ENCODE peak calls at places on chromosomes 1 and 21, in nine cellular contexts. U is MM.1S, N is PC-3, T is hepatocyte, K is PC-9, G is HCT116, W is OCI-LY7, J is SK-N-SH, V is GM23248. M is an unnamed sample.
A peak's percentile ranks its signal among the peaks of the same experiment; 100 is the strongest.

GRCh38 chr1:23481904-23482303 is 2.1 kb downstream of the ASAP3 start:
- DNase-seq in N (no peak), V (no peak), W (no peak), T (no peak), U (no peak), G (no peak), J (no peak), K (no peak), M (peak; percentile 23)

GRCh38 chr1:10639301-10640078 is 157.0 kb downstream of the CASZ1 start:
- DNase-seq in U (no peak), V (no peak), G (no peak), T (no peak), N (no peak), J (peak; percentile 60), K (no peak), W (no peak), M (no peak)

GRCh38 chr1:243525085-243525487 is 269.2 kb downstream of the SDCCAG8 start:
- DNase-seq in V (peak; percentile 85), G (no peak), T (no peak), W (no peak), N (peak; percentile 88), J (no peak), U (no peak), K (no peak), M (no peak)

GRCh38 chr1:67683736-67684525 is 1.1 kb upstream of the GADD45A start:
- DNase-seq in J (no peak), K (peak; percentile 61), U (no peak), G (no peak), T (no peak), W (no peak), V (peak; percentile 76), N (peak; percentile 78), M (no peak)

GRCh38 chr1:226688056-226688748 is 50.9 kb downstream of the ITPKB start:
- DNase-seq in W (peak; percentile 52), J (no peak), U (no peak), G (no peak), N (no peak), T (no peak), V (no peak), K (no peak), M (peak; percentile 89)

GRCh38 chr1:240801445-240801844 is 189.5 kb upstream of the GREM2 start:
- DNase-seq in K (no peak), U (no peak), G (no peak), N (peak; percentile 67), V (peak; percentile 29), T (no peak), J (no peak), W (no peak), M (no peak)

GRCh38 chr21:44585892-44586291 is 5.5 kb upstream of the KRTAP10-5 start:
- DNase-seq in T (no peak), J (no peak), N (no peak), U (no peak), W (no peak), V (no peak), G (no peak), K (no peak), M (no peak)

GRCh38 chr1:66436378-66437135 is 97.4 kb upstream of the SGIP1 start:
- DNase-seq in U (peak; percentile 72), K (no peak), T (no peak), G (peak; percentile 63), N (peak; percentile 87), V (peak; percentile 94), W (peak; percentile 55), J (no peak), M (peak; percentile 73)

GRCh38 chr1:44705938-44706337 is 25.0 kb downstream of the RNU5D-1 start:
- DNase-seq in T (no peak), N (no peak), V (no peak), J (no peak), K (no peak), G (no peak), W (no peak), U (no peak), M (no peak)

GRCh38 chr1:27106561-27107323 is 48.2 kb downstream of the SLC9A1 start:
- DNase-seq in T (no peak), U (no peak), N (no peak), J (no peak), V (no peak), K (no peak), G (no peak), W (peak; percentile 55), M (peak; percentile 86)

GRCh38 chr1:24567792-24568388 is 12.0 kb downstream of the NCMAP start:
- DNase-seq in G (no peak), W (no peak), V (no peak), T (peak; percentile 88), N (peak; percentile 84), U (no peak), K (peak; percentile 81), J (no peak), M (no peak)

GRCh38 chr1:244050835-244051444 is at the start of gene ZBTB18:
- DNase-seq in G (no peak), U (no peak), N (peak; percentile 21), V (peak; percentile 57), K (no peak), J (peak; percentile 67), W (no peak), T (peak; percentile 54), M (no peak)

GRCh38 chr1:29410476-29410875 is 174.2 kb downstream of the PTPRU start:
- DNase-seq in N (no peak), V (no peak), T (no peak), G (no peak), U (no peak), K (no peak), W (no peak), J (no peak), M (no peak)

GRCh38 chr1:228837817-228838716 is 102.8 kb downstream of the RHOU start:
- DNase-seq in W (no peak), N (peak; percentile 99), T (peak; percentile 88), J (no peak), G (peak; percentile 81), K (peak; percentile 86), V (peak; percentile 78), U (no peak), M (no peak)

GRCh38 chr1:200332716-200333115 is 77.1 kb downstream of the ZNF281 start:
- DNase-seq in U (no peak), K (no peak), J (no peak), W (no peak), T (no peak), N (no peak), G (no peak), V (peak; percentile 13), M (peak; percentile 15)

GRCh38 chr1:41754540-41754939 is 164.2 kb downstream of the HIVEP3 start:
- DNase-seq in J (no peak), T (no peak), G (no peak), U (no peak), W (peak; percentile 51), V (no peak), N (no peak), K (no peak), M (peak; percentile 86)

GRCh38 chr1:185581961-185582725 is 152.0 kb upstream of the HMCN1 start:
- DNase-seq in T (no peak), W (no peak), V (peak; percentile 85), N (peak; percentile 32), J (no peak), K (no peak), G (no peak), U (no peak), M (no peak)

GRCh38 chr1:35505911-35506798 is 51.0 kb downstream of the KIAA0319L start:
- DNase-seq in W (peak; percentile 63), K (peak; percentile 98), J (peak; percentile 39), V (peak; percentile 83), T (no peak), U (peak; percentile 91), N (peak; percentile 96), G (peak; percentile 13), M (peak; percentile 67)

GRCh38 chr1:14738235-14738634 is 139.8 kb downstream of the KAZN start:
- DNase-seq in G (no peak), J (no peak), T (no peak), N (peak; percentile 88), W (peak; percentile 26), U (no peak), V (no peak), K (no peak), M (no peak)

GRCh38 chr1:11784256-11784992 is 21.3 kb downstream of the MTHFR start:
- DNase-seq in T (no peak), N (no peak), G (no peak), U (no peak), W (peak; percentile 30), K (no peak), V (no peak), J (no peak), M (no peak)
- H3K27ac ChIP-seq in T (no peak overlapping the region), N (no peak overlapping the region), G (peak overlapping the region; percentile 42), U (peak overlapping the region; percentile 91), W (peak overlapping the region; percentile 56), K (no peak overlapping the region), V (no peak overlapping the region), J (no peak overlapping the region), M (no peak overlapping the region)

DNA sequence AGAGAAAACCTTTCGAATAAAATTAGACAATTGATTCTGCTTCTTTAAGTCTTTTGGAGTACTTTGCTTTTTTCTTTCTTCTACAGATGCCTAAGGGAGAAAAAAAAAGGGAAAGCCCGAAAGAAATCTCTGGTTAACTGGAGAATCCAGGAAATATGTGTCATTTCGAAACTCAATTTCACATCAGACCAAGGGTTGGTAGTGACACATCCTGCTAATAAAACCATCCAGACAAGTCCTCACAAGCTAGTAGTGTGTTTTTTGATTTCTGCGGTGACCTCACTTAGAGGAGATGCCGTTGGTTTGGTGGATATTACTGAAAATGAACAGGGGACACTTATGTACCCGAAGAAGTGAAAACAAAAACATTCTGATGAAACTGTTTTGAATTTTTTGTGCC is 726.5 kb upstream of the ADAMTS5 start:
- DNase-seq in N (peak; percentile 46), U (no peak), G (no peak), J (no peak), K (no peak), V (peak; percentile 87), T (no peak), W (no peak), M (no peak)
- H3K9me3 ChIP-seq in N (no peaks in the 10 kb centered on the region), U (no peaks in the 10 kb centered on the region), G (no peaks in the 10 kb centered on the region), J (peaks cover 5% of the 10 kb centered on the region), K (no peaks in the 10 kb centered on the region), V (no peaks in the 10 kb centered on the region), T (no peaks in the 10 kb centered on the region), W (peaks cover 10% of the 10 kb centered on the region), M (peaks cover 7% of the 10 kb centered on the region)

DNA sequence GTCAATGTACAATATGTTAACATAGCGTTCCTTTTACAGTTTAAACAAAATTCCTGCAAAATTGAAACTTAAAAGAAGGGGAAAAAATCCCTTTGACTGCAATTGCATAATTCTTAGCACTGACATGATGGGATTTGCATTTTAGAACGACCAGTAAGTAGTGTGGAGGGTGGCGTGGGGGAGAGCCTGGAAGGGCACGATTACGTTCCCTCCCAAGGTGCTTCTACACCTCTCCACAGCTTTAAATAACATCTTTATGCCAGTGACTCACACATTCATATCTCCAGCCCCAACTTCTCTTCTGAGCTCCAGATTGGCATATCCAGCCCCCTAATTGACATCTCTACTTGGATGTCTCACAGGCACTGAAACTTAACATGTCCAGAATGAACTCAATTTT is 64.3 kb downstream of the OLFML3 start:
- DNase-seq in T (no peak), N (no peak), V (no peak), K (no peak), W (no peak), J (no peak), U (no peak), G (no peak), M (no peak)
- H3K9me2 ChIP-seq in T (no peaks in the 10 kb centered on the region), N (no peaks in the 10 kb centered on the region), V (no peaks in the 10 kb centered on the region), K (no peaks in the 10 kb centered on the region), W (no peaks in the 10 kb centered on the region), J (no peaks in the 10 kb centered on the region), U (no peaks in the 10 kb centered on the region), G (no peaks in the 10 kb centered on the region), M (no peaks in the 10 kb centered on the region)

DNA sequence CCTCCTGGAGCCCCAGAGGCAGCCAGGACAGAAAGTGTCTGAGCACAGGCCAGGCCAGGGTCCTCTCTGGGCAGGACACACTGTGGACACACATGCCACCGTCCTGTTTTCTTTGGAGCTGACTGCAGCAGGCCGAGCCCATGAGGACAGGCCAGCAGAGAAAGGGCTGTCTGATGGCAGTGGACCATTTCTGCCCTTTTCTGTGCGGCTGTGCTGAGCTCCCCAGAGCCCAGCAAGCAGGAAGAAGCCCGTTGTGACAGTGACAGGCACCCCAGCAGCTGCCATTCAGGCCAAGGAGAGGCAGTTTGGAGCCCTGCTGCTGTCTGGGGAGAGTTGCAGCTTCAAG is 115.8 kb upstream of the ARHGEF16 start:
- DNase-seq in J (no peak), V (no peak), N (no peak), K (no peak), U (no peak), T (no peak), W (no peak), G (no peak), M (no peak)
- H3K27ac ChIP-seq in J (no peak overlapping the region), V (no peak overlapping the region), N (no peak overlapping the region), K (no peak overlapping the region), U (no peak overlapping the region), T (no peak overlapping the region), W (no peak overlapping the region), G (no peak overlapping the region), M (no peak overlapping the region)